ENCODE peak calls at places on chromosomes 12 and 14, in ten cellular contexts. One of them, this sample, is unnamed.

GRCh38 chr12:124191024-124191359 is 103.9 kb upstream of the RFLNA start:
- DNase-seq in body of pancreas: no peak
- DNase-seq in psoas muscle: no peak
- DNase-seq in A549: peak; percentile 32
- DNase-seq in lower lobe of right lung: no peak
- DNase-seq in fibroblast of villous mesenchyme: no peak
- DNase-seq in tibial nerve: no peak
- DNase-seq in esophagus squamous epithelium: no peak
- DNase-seq in testis: no peak
- DNase-seq in CD8-positive, alpha-beta T cell: no peak
- DNase-seq in this sample: peak; percentile 22

GRCh38 chr14:62654641-62655040 is 390.6 kb downstream of the KCNH5 start:
- DNase-seq in body of pancreas: no peak
- DNase-seq in psoas muscle: no peak
- DNase-seq in A549: peak; percentile 4
- DNase-seq in lower lobe of right lung: no peak
- DNase-seq in fibroblast of villous mesenchyme: peak; percentile 32
- DNase-seq in tibial nerve: no peak
- DNase-seq in esophagus squamous epithelium: no peak
- DNase-seq in testis: no peak
- DNase-seq in CD8-positive, alpha-beta T cell: no peak
- DNase-seq in this sample: peak; percentile 31

GRCh38 chr14:61140271-61140670 is 140.9 kb downstream of the TMEM30B start:
- DNase-seq in body of pancreas: no peak
- DNase-seq in psoas muscle: no peak
- DNase-seq in A549: no peak
- DNase-seq in lower lobe of right lung: no peak
- DNase-seq in fibroblast of villous mesenchyme: no peak
- DNase-seq in tibial nerve: no peak
- DNase-seq in esophagus squamous epithelium: no peak
- DNase-seq in testis: no peak
- DNase-seq in CD8-positive, alpha-beta T cell: no peak
- DNase-seq in this sample: peak; percentile 43

GRCh38 chr12:116466536-116466935 is 92.6 kb upstream of the MAP1LC3B2 start:
- DNase-seq in body of pancreas: no peak
- DNase-seq in psoas muscle: no peak
- DNase-seq in A549: no peak
- DNase-seq in lower lobe of right lung: no peak
- DNase-seq in fibroblast of villous mesenchyme: peak; percentile 70
- DNase-seq in tibial nerve: no peak
- DNase-seq in esophagus squamous epithelium: no peak
- DNase-seq in testis: no peak
- DNase-seq in CD8-positive, alpha-beta T cell: no peak
- DNase-seq in this sample: peak; percentile 42

GRCh38 chr12:113072136-113072535 is 15.6 kb downstream of the DTX1 start:
- DNase-seq in body of pancreas: no peak
- DNase-seq in psoas muscle: no peak
- DNase-seq in A549: no peak
- DNase-seq in lower lobe of right lung: no peak
- DNase-seq in fibroblast of villous mesenchyme: no peak
- DNase-seq in tibial nerve: no peak
- DNase-seq in esophagus squamous epithelium: no peak
- DNase-seq in testis: peak; percentile 30
- DNase-seq in CD8-positive, alpha-beta T cell: no peak
- DNase-seq in this sample: peak; percentile 15

GRCh38 chr12:75658826-75659823 is 147.7 kb upstream of the KRR1 start:
- DNase-seq in body of pancreas: no peak
- DNase-seq in psoas muscle: no peak
- DNase-seq in A549: peak; percentile 46
- DNase-seq in lower lobe of right lung: no peak
- DNase-seq in fibroblast of villous mesenchyme: peak; percentile 69
- DNase-seq in tibial nerve: no peak
- DNase-seq in esophagus squamous epithelium: no peak
- DNase-seq in testis: no peak
- DNase-seq in CD8-positive, alpha-beta T cell: no peak
- DNase-seq in this sample: peak; percentile 90

GRCh38 chr12:6767592-6768384 is 1.6 kb downstream of the PTMS start:
- DNase-seq in body of pancreas: peak; percentile 40
- DNase-seq in psoas muscle: no peak
- DNase-seq in A549: no peak
- DNase-seq in lower lobe of right lung: no peak
- DNase-seq in fibroblast of villous mesenchyme: peak; percentile 32
- DNase-seq in tibial nerve: no peak
- DNase-seq in esophagus squamous epithelium: no peak
- DNase-seq in testis: peak; percentile 34
- DNase-seq in CD8-positive, alpha-beta T cell: no peak
- DNase-seq in this sample: peak; percentile 31

GRCh38 chr14:91261986-91262549 is 17.6 kb upstream of the GPR68 start:
- DNase-seq in body of pancreas: no peak
- DNase-seq in psoas muscle: no peak
- DNase-seq in A549: no peak
- DNase-seq in lower lobe of right lung: no peak
- DNase-seq in fibroblast of villous mesenchyme: no peak
- DNase-seq in tibial nerve: no peak
- DNase-seq in esophagus squamous epithelium: no peak
- DNase-seq in testis: no peak
- DNase-seq in CD8-positive, alpha-beta T cell: no peak
- DNase-seq in this sample: no peak

GRCh38 chr14:76827696-76828301 is 1.6 kb downstream of the LRRC74A start:
- DNase-seq in body of pancreas: peak; percentile 51
- DNase-seq in psoas muscle: peak; percentile 62
- DNase-seq in A549: no peak
- DNase-seq in lower lobe of right lung: no peak
- DNase-seq in fibroblast of villous mesenchyme: peak; percentile 15
- DNase-seq in tibial nerve: no peak
- DNase-seq in esophagus squamous epithelium: no peak
- DNase-seq in testis: no peak
- DNase-seq in CD8-positive, alpha-beta T cell: no peak
- DNase-seq in this sample: peak; percentile 37

GRCh38 chr14:103136076-103136340 is 12.7 kb downstream of the TNFAIP2 start:
- DNase-seq in body of pancreas: no peak
- DNase-seq in psoas muscle: no peak
- DNase-seq in A549: no peak
- DNase-seq in lower lobe of right lung: no peak
- DNase-seq in fibroblast of villous mesenchyme: no peak
- DNase-seq in tibial nerve: no peak
- DNase-seq in esophagus squamous epithelium: no peak
- DNase-seq in testis: no peak
- DNase-seq in CD8-positive, alpha-beta T cell: no peak
- DNase-seq in this sample: no peak

GRCh38 chr12:9344540-9344939 is 136.3 kb upstream of the PZP start:
- DNase-seq in body of pancreas: no peak
- DNase-seq in psoas muscle: no peak
- DNase-seq in A549: no peak
- DNase-seq in lower lobe of right lung: no peak
- DNase-seq in fibroblast of villous mesenchyme: peak; percentile 38
- DNase-seq in tibial nerve: no peak
- DNase-seq in esophagus squamous epithelium: no peak
- DNase-seq in testis: no peak
- DNase-seq in CD8-positive, alpha-beta T cell: no peak
- DNase-seq in this sample: peak; percentile 27

GRCh38 chr12:3777206-3777809 is 24.4 kb upstream of the CRACR2A start:
- DNase-seq in body of pancreas: no peak
- DNase-seq in psoas muscle: no peak
- DNase-seq in A549: peak; percentile 46
- DNase-seq in lower lobe of right lung: no peak
- DNase-seq in fibroblast of villous mesenchyme: peak; percentile 47
- DNase-seq in tibial nerve: no peak
- DNase-seq in esophagus squamous epithelium: no peak
- DNase-seq in testis: no peak
- DNase-seq in CD8-positive, alpha-beta T cell: peak; percentile 7
- DNase-seq in this sample: peak; percentile 67

GRCh38 chr12:27012239-27012981 is 1.8 kb downstream of the TM7SF3 start:
- DNase-seq in body of pancreas: peak; percentile 64
- DNase-seq in psoas muscle: no peak
- DNase-seq in A549: no peak
- DNase-seq in lower lobe of right lung: no peak
- DNase-seq in fibroblast of villous mesenchyme: no peak
- DNase-seq in tibial nerve: no peak
- DNase-seq in esophagus squamous epithelium: no peak
- DNase-seq in testis: no peak
- DNase-seq in CD8-positive, alpha-beta T cell: no peak
- DNase-seq in this sample: no peak
- H3K4me3 ChIP-seq in body of pancreas: no peak overlapping the region
- H3K4me3 ChIP-seq in psoas muscle: no peak overlapping the region
- H3K4me3 ChIP-seq in A549: peak overlapping the region; percentile 73
- H3K4me3 ChIP-seq in lower lobe of right lung: peak overlapping the region; percentile 88
- H3K4me3 ChIP-seq in fibroblast of villous mesenchyme: no peak overlapping the region
- H3K4me3 ChIP-seq in tibial nerve: no peak overlapping the region
- H3K4me3 ChIP-seq in esophagus squamous epithelium: peak overlapping the region; percentile 78
- H3K4me3 ChIP-seq in testis: no peak overlapping the region
- H3K4me3 ChIP-seq in CD8-positive, alpha-beta T cell: no peak overlapping the region
- H3K4me3 ChIP-seq in this sample: no peak overlapping the region

DNA sequence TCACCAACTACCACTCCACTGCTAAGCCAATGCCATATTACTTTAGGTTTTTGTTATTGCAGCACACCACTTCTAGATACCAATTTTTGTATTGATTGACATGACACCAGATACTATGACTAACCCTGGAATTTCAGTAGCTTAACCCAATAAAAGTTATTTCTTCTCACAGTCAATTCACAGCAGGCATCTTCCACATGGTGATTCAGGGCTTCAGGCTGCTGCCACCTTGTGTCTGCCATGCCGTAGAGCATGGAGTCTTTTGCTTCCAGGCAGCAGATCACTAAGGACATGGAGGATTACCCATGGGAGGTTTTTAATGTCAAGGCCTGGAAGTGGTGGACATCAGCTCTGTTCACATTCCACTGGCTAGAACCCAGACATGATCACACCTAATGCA is 56.4 kb upstream of the LTA4H start:
- DNase-seq in body of pancreas: no peak
- DNase-seq in psoas muscle: no peak
- DNase-seq in A549: peak; percentile 44
- DNase-seq in lower lobe of right lung: no peak
- DNase-seq in fibroblast of villous mesenchyme: no peak
- DNase-seq in tibial nerve: no peak
- DNase-seq in esophagus squamous epithelium: no peak
- DNase-seq in testis: no peak
- DNase-seq in CD8-positive, alpha-beta T cell: no peak
- DNase-seq in this sample: no peak
- TF ChIP-seq CTCF in body of pancreas: no peak
- TF ChIP-seq CTCF in psoas muscle: no peak
- TF ChIP-seq CTCF in A549: no peak
- TF ChIP-seq CTCF in lower lobe of right lung: no peak
- TF ChIP-seq CTCF in fibroblast of villous mesenchyme: no peak
- TF ChIP-seq CTCF in tibial nerve: no peak
- TF ChIP-seq CTCF in esophagus squamous epithelium: peak; percentile 53
- TF ChIP-seq CTCF in testis: no peak
- TF ChIP-seq CTCF in CD8-positive, alpha-beta T cell: no peak
- TF ChIP-seq CTCF in this sample: no peak

DNA sequence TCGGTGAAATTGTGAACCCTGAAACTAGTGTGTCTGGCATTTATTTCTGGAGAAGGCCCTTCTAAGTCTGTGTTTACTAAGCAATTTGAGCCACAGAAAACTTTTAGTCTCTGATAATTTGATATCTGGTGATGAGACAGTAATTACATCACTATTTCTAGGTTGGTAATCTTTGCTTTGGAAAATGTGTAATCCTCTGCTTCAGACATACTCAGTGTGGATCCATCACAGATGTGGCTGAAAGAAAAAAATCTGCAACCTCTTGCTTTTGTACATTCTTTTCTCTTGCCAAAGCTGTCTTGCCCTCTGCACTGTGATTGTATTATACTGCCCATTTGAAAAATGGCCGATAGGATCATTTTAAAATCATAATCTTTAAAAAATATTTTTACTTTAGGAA is 78.1 kb downstream of the PELI2 start:
- DNase-seq in body of pancreas: no peak
- DNase-seq in psoas muscle: no peak
- DNase-seq in A549: no peak
- DNase-seq in lower lobe of right lung: no peak
- DNase-seq in fibroblast of villous mesenchyme: peak; percentile 83
- DNase-seq in tibial nerve: no peak
- DNase-seq in esophagus squamous epithelium: no peak
- DNase-seq in testis: no peak
- DNase-seq in CD8-positive, alpha-beta T cell: no peak
- DNase-seq in this sample: peak; percentile 76
- H3K4me3 ChIP-seq in body of pancreas: no peak overlapping the region
- H3K4me3 ChIP-seq in psoas muscle: peak overlapping the region; percentile 7
- H3K4me3 ChIP-seq in A549: no peak overlapping the region
- H3K4me3 ChIP-seq in lower lobe of right lung: no peak overlapping the region
- H3K4me3 ChIP-seq in fibroblast of villous mesenchyme: no peak overlapping the region
- H3K4me3 ChIP-seq in tibial nerve: no peak overlapping the region
- H3K4me3 ChIP-seq in esophagus squamous epithelium: no peak overlapping the region
- H3K4me3 ChIP-seq in testis: no peak overlapping the region
- H3K4me3 ChIP-seq in CD8-positive, alpha-beta T cell: no peak overlapping the region
- H3K4me3 ChIP-seq in this sample: no peak overlapping the region

GRCh38 chr12:67558775-67559174 is 89.8 kb upstream of the DYRK2 start:
- DNase-seq in body of pancreas: no peak
- DNase-seq in psoas muscle: no peak
- DNase-seq in A549: no peak
- DNase-seq in lower lobe of right lung: no peak
- DNase-seq in fibroblast of villous mesenchyme: no peak
- DNase-seq in tibial nerve: no peak
- DNase-seq in esophagus squamous epithelium: no peak
- DNase-seq in testis: no peak
- DNase-seq in CD8-positive, alpha-beta T cell: no peak
- DNase-seq in this sample: no peak
- TF ChIP-seq CTCF in body of pancreas: no peak
- TF ChIP-seq CTCF in psoas muscle: no peak
- TF ChIP-seq CTCF in A549: no peak
- TF ChIP-seq CTCF in lower lobe of right lung: no peak
- TF ChIP-seq CTCF in fibroblast of villous mesenchyme: no peak
- TF ChIP-seq CTCF in tibial nerve: no peak
- TF ChIP-seq CTCF in esophagus squamous epithelium: no peak
- TF ChIP-seq CTCF in testis: no peak
- TF ChIP-seq CTCF in CD8-positive, alpha-beta T cell: no peak
- TF ChIP-seq CTCF in this sample: no peak

GRCh38 chr14:22556021-22556989 is 32.7 kb downstream of the DAD1 start:
- DNase-seq in body of pancreas: peak; percentile 25
- DNase-seq in psoas muscle: peak; percentile 71
- DNase-seq in A549: no peak
- DNase-seq in lower lobe of right lung: peak; percentile 80
- DNase-seq in fibroblast of villous mesenchyme: peak; percentile 89
- DNase-seq in tibial nerve: no peak
- DNase-seq in esophagus squamous epithelium: peak; percentile 80
- DNase-seq in testis: peak; percentile 41
- DNase-seq in CD8-positive, alpha-beta T cell: peak; percentile 94
- DNase-seq in this sample: peak; percentile 92
- H3K4me3 ChIP-seq in body of pancreas: no peak overlapping the region
- H3K4me3 ChIP-seq in psoas muscle: no peak overlapping the region
- H3K4me3 ChIP-seq in A549: no peak overlapping the region
- H3K4me3 ChIP-seq in lower lobe of right lung: peak overlapping the region; percentile 43
- H3K4me3 ChIP-seq in fibroblast of villous mesenchyme: no peak overlapping the region
- H3K4me3 ChIP-seq in tibial nerve: no peak overlapping the region
- H3K4me3 ChIP-seq in esophagus squamous epithelium: no peak overlapping the region
- H3K4me3 ChIP-seq in testis: peak overlapping the region; percentile 20
- H3K4me3 ChIP-seq in CD8-positive, alpha-beta T cell: peak overlapping the region; percentile 60
- H3K4me3 ChIP-seq in this sample: no peak overlapping the region

DNA sequence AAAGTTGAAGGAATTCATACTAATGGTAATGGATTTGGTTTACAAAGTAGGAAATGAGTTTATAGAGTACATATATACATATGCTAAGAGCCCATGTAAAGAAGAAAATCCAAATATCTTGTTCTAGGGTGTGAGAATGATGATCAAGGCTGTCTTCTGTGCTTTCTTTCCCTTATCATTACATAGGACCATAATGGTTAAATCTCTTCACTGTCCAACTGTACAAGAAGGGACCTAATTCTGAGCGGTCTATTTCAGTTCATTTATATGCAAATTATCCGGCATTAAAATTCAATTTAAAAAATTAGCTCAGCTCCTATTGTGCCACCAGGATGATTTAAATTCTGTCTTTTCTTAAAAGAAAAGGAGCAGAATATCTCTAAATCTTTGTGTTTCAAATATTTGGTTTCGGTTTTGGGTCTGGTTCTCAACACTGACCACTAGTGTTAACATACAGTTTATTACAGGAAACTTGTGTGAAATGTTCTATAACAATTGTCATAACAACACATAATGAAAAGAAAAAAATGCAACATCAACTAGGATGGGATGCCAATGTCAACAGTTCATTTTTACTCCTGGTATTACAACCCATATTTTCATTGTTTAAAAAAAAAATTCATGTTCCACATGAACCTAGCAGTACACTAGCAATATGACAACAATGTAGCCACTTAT is 16.8 kb downstream of the OR4K1 start:
- DNase-seq in body of pancreas: no peak
- DNase-seq in psoas muscle: no peak
- DNase-seq in A549: no peak
- DNase-seq in lower lobe of right lung: no peak
- DNase-seq in fibroblast of villous mesenchyme: no peak
- DNase-seq in tibial nerve: no peak
- DNase-seq in esophagus squamous epithelium: no peak
- DNase-seq in testis: no peak
- DNase-seq in CD8-positive, alpha-beta T cell: no peak
- DNase-seq in this sample: no peak
- TF ChIP-seq CTCF in body of pancreas: no peak
- TF ChIP-seq CTCF in psoas muscle: no peak
- TF ChIP-seq CTCF in A549: peak; percentile 39
- TF ChIP-seq CTCF in lower lobe of right lung: no peak
- TF ChIP-seq CTCF in fibroblast of villous mesenchyme: no peak
- TF ChIP-seq CTCF in tibial nerve: no peak
- TF ChIP-seq CTCF in esophagus squamous epithelium: no peak
- TF ChIP-seq CTCF in testis: no peak
- TF ChIP-seq CTCF in CD8-positive, alpha-beta T cell: no peak
- TF ChIP-seq CTCF in this sample: no peak

This sample was measured in cardiac fibroblast.